ENCODE peak calls at places on chromosome 21, in five cellular contexts. U, T, K, H and N are unnamed samples.

GRCh38 chr21:18529253-18529652 is 125.7 kb upstream of the TMPRSS15 start:
- DNase-seq in K (no peak), U (peak), T (no peak), H (no peak), N (no peak)

GRCh38 chr21:16605588-16605987 is 875.8 kb downstream of the USP25 start:
- DNase-seq in H (no peak), U (no peak), T (no peak), K (no peak), N (no peak)

GRCh38 chr21:46149205-46149901 is 6.0 kb downstream of the FTCD start:
- DNase-seq in K (no peak), T (peak), U (no peak), H (no peak), N (no peak)

GRCh38 chr21:20968391-20968790 is 29.8 kb upstream of the NCAM2 start:
- DNase-seq in H (no peak), K (no peak), T (no peak), U (no peak), N (no peak)

GRCh38 chr21:23695449-23695848 is 1911.8 kb downstream of the MRPL39 start:
- DNase-seq in U (no peak), H (no peak), T (no peak), K (no peak), N (no peak)

GRCh38 chr21:28160378-28160777 is 832.3 kb downstream of the LTN1 start:
- DNase-seq in U (no peak), H (no peak), T (no peak), K (no peak), N (no peak)

GRCh38 chr21:39182016-39182415 is 1.2 kb downstream of the PSMG1 start:
- DNase-seq in T (no peak), K (no peak), H (no peak), U (no peak), N (no peak)

GRCh38 chr21:16185766-16186165 is 456.0 kb downstream of the USP25 start:
- DNase-seq in H (no peak), T (no peak), U (no peak), K (no peak), N (no peak)

GRCh38 chr21:45378258-45378966 is 26.6 kb upstream of the COL18A1 start:
- DNase-seq in T (peak), K (no peak), H (no peak), U (no peak), N (no peak)

GRCh38 chr21:27571706-27572105 is 604.8 kb upstream of the ADAMTS5 start:
- DNase-seq in U (peak), K (no peak), H (no peak), T (no peak), N (no peak)

GRCh38 chr21:45544449-45545235 is 2.4 kb upstream of the SLC19A1 start:
- DNase-seq in K (no peak), T (no peak), U (no peak), H (no peak), N (peak)

GRCh38 chr21:32306021-32306780 is 7.5 kb downstream of the MRAP start:
- DNase-seq in H (peak), U (no peak), K (no peak), T (no peak), N (no peak)
- TF ChIP-seq CTCF in H (peak), U (no peak), K (no peak), T (no peak), N (no peak)

DNA sequence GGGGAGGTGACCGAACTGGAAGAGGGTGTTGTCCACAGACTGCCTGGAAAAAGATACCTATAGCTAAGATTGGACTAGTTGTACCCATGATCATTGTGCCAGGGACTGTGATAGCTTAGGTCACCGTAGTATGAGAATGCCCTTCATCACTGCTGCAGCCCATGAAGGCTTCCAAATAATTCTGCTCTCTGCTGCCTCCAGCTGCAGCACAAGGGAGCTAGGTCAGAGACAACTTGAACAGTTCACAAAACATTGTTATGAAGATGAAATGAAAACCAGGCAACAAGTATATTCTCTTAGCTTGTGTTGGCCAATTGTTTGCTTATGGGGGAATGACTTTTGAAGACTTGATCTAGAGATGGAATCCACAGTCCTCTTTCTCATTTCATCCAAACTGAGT is 246.7 kb downstream of the MRPL39 start:
- DNase-seq in U (no peak), T (no peak), H (no peak), K (no peak), N (no peak)
- TF ChIP-seq CTCF in U (no peak), T (no peak), H (no peak), K (no peak), N (no peak)

GRCh38 chr21:40754466-40754865 is 92.5 kb downstream of the DSCAM start:
- DNase-seq in K (no peak), U (no peak), T (no peak), H (no peak), N (no peak)

GRCh38 chr21:40757366-40757765 is 89.6 kb downstream of the DSCAM start:
- DNase-seq in H (no peak), T (no peak), U (no peak), K (no peak), N (no peak)

GRCh38 chr21:40753756-40754155 is 93.2 kb downstream of the DSCAM start:
- DNase-seq in H (no peak), K (no peak), U (no peak), T (no peak), N (no peak)

GRCh38 chr21:40752125-40752524 is 94.8 kb downstream of the DSCAM start:
- DNase-seq in T (no peak), H (no peak), U (no peak), K (no peak), N (no peak)
- TF ChIP-seq CTCF in T (no peak), H (no peak), U (no peak), K (no peak), N (no peak)

DNA sequence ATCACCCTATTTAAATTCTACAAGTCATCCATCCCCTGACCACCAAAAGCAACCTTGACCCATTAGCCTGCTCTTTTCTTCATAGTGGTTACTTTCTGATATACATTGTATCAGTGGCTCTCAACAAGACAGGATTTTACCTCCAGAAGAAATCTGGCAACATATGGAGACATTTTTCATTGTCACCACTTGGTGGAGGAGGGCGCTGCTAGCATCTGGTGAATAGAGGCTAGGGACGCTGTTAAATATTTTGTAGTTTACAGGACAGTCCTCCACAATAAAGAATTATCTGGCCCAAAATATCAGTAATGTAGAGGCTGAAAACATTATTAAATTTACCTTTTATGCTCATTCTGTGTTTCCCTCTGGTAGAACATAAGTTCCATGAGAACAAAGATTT is 6.1 kb downstream of the HSPA13 start:
- DNase-seq in T (no peak), K (no peak), U (no peak), H (no peak), N (no peak)
- TF ChIP-seq CTCF in T (no peak), K (no peak), U (no peak), H (no peak), N (no peak)

DNA sequence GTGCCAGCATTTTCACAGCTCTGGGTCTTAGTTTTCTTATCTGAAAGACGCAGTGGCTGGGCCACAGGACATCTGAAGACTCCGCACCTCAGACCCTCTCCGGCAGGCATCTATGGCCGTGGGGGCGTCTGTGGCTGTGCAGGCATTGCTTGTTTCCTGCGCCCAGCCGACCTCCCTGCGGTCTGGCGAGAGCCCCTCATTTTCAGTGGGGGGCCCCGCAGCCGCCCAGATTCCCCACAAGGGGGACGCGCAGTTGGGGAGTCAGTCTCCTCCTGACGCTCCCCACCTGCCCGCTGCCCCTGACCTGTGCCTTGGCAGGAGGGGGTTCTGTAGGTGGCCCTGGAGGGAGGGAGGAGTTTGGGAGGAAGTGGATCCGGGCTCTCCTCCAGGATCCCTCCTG is 3.5 kb upstream of the TFF1 start:
- DNase-seq in T (peak), U (no peak), H (no peak), K (no peak), N (no peak)
- TF ChIP-seq CTCF in T (no peak), U (no peak), H (no peak), K (no peak), N (no peak)

GRCh38 chr21:37446552-37446951 is 80.0 kb downstream of the DYRK1A start:
- DNase-seq in K (no peak), U (no peak), H (no peak), T (no peak), N (no peak)
- TF ChIP-seq CTCF in K (no peak), U (no peak), H (no peak), T (no peak), N (no peak)

GRCh38 chr21:30257773-30258172 is 25.0 kb downstream of the KRTAP24-1 start:
- DNase-seq in T (no peak), H (peak), U (peak), K (no peak), N (no peak)
- TF ChIP-seq CTCF in T (no peak), H (peak), U (no peak), K (no peak), N (no peak)

GRCh38 chr21:36122977-36123376 is 11.9 kb upstream of the CBR3 start:
- DNase-seq in H (no peak), T (no peak), U (no peak), K (no peak), N (no peak)
- TF ChIP-seq CTCF in H (no peak), T (no peak), U (peak), K (no peak), N (no peak)

GRCh38 chr21:42669069-42669468 is 15.6 kb downstream of the PDE9A start:
- DNase-seq in H (no peak), K (no peak), T (peak), U (no peak), N (no peak)
- TF ChIP-seq CTCF in H (no peak), K (no peak), T (no peak), U (no peak), N (no peak)

GRCh38 chr21:42063206-42063577 is 7.9 kb upstream of the UMODL1 start:
- DNase-seq in U (no peak), K (peak), H (no peak), T (peak), N (no peak)

GRCh38 chr21:42061195-42061865 is 9.8 kb upstream of the UMODL1 start:
- DNase-seq in K (peak), T (peak), H (no peak), U (no peak), N (no peak)

GRCh38 chr21:42062543-42063022 is 8.5 kb upstream of the UMODL1 start:
- DNase-seq in K (peak), T (peak), U (no peak), H (no peak), N (no peak)

GRCh38 chr21:42061866-42062542 is 9.1 kb upstream of the UMODL1 start:
- DNase-seq in T (peak), U (no peak), H (no peak), K (no peak), N (no peak)

DNA sequence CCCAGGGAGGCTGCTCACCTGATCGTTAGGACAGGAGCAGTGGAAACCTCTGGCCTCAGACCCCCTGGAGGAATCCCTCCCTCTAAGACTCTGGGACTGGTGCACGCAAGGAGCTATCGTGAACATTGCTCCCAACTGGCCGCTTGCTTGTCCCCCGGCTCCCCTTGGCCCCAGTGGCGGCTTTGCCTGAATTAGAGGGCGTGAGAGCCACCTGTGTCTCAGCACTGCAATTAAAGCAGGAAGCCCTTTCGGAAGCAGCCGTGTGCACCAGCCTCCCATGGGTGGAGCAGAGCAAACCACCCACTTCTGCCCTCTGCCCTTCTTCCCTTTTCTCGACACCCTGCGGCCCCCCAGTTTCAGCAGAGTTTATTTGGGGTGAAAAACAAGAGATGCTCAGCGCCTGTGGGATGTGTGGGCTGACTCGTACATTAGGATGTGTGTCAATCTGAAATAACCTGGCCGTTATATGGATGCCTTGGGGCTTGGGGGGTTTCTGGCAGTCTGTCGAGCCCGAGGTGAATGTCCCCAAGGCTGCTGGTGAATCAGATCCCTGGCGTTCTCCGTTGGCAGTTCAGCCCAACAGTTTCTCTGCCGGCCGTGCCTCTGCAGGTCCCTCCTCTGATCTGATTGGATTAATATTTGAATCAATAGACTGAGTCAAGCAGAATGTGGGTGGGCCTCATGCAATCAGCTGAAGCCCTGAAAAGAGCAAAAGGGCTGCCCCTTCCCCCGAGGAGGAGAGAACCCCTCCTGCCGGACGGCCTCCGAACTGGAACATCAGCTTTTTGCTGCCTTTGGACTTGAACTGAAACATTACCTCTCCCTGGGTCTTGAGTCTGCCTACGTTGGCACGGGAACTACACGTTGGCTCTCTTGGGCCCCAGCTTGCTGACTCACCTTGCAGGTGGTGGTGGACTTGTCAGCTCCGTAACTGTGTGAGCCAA is 7.3 kb upstream of the UMODL1 start:
- DNase-seq in H (no peak), U (peak), T (peak), K (peak), N (no peak)
- TF ChIP-seq CTCF in H (no peak), U (no peak), T (no peak), K (no peak), N (no peak)